ENCODE peak calls at places on chromosome 18, in seven cellular contexts. Z is H9, G is IMR-90, F is mesendoderm, U is trophoblast cell, N is H1, Q is mesenchymal stem cell. H is an unnamed sample.

GRCh38 chr18:60189840-60190239 is 182.7 kb downstream of the MC4R start:
- DNase-seq in F (no peak), N (no peak), G (no peak), U (peak; percentile 25), Z (no peak), Q (no peak), H (no peak)

GRCh38 chr18:74596959-74597661 is 560 bp upstream of the ZNF407 start:
- DNase-seq in U (peak; percentile 56), F (peak; percentile 79), Q (peak; percentile 84), G (peak; percentile 62), Z (no peak), N (no peak), H (no peak)

GRCh38 chr18:4017479-4017878 is 437.6 kb downstream of the DLGAP1 start:
- DNase-seq in Q (peak; percentile 3), Z (peak; percentile 65), F (peak; percentile 85), G (peak; percentile 2), U (no peak), N (peak; percentile 46), H (no peak)

GRCh38 chr18:79915161-79916127 is 36.0 kb downstream of the SLC66A2 start:
- DNase-seq in G (no peak), U (no peak), Q (no peak), F (no peak), Z (peak; percentile 39), N (no peak), H (no peak)

GRCh38 chr18:28132084-28132483 is 44.8 kb downstream of the CDH2 start:
- DNase-seq in N (no peak), F (peak; percentile 62), G (no peak), Z (no peak), U (no peak), Q (peak; percentile 29), H (no peak)

GRCh38 chr18:23864620-23865019 is 149.9 kb upstream of the TTC39C start:
- DNase-seq in U (peak; percentile 33), F (no peak), G (no peak), Z (no peak), N (no peak), Q (no peak), H (no peak)

GRCh38 chr18:57854726-57855125 is 51.6 kb upstream of the ATP8B1 start:
- DNase-seq in N (no peak), Z (no peak), Q (no peak), F (no peak), U (no peak), G (peak; percentile 22), H (no peak)

GRCh38 chr18:6629635-6630140 is 99.8 kb upstream of the ARHGAP28 start:
- DNase-seq in Q (no peak), F (no peak), G (peak; percentile 88), Z (no peak), U (peak; percentile 82), N (no peak), H (no peak)

GRCh38 chr18:67417864-67418523 is 98.5 kb downstream of the DSEL start:
- DNase-seq in N (no peak), U (peak; percentile 75), F (no peak), Z (no peak), G (peak; percentile 57), Q (peak; percentile 82), H (no peak)

GRCh38 chr18:22267697-22268096 is 98.3 kb downstream of the GATA6 start:
- DNase-seq in N (no peak), F (no peak), Q (no peak), Z (no peak), U (no peak), G (no peak), H (no peak)

GRCh38 chr18:9362869-9363268 is 28.3 kb downstream of the TWSG1 start:
- DNase-seq in N (no peak), U (peak; percentile 49), F (peak; percentile 74), Q (no peak), G (no peak), Z (no peak), H (no peak)

GRCh38 chr18:5868218-5868904 is 27.0 kb downstream of the TMEM200C start:
- DNase-seq in F (peak; percentile 90), Q (peak; percentile 78), N (no peak), G (peak; percentile 88), U (peak; percentile 97), Z (peak; percentile 78), H (peak; percentile 83)

GRCh38 chr18:24111936-24112335 is 26.9 kb upstream of the CABYR start:
- DNase-seq in F (peak; percentile 30), Z (no peak), U (no peak), Q (no peak), G (no peak), N (no peak), H (no peak)

GRCh38 chr18:32851936-32852335 is 79.1 kb upstream of the KLHL14 start:
- DNase-seq in Q (peak; percentile 47), G (no peak), U (no peak), F (no peak), N (no peak), Z (no peak), H (no peak)

GRCh38 chr18:21575656-21576055 is 24.8 kb downstream of the ESCO1 start:
- DNase-seq in F (no peak), Z (no peak), G (no peak), Q (no peak), N (no peak), U (no peak), H (no peak)

GRCh38 chr18:68833756-68834155 is 35.9 kb downstream of the CCDC102B start:
- DNase-seq in F (no peak), N (no peak), G (no peak), U (no peak), Q (no peak), Z (no peak), H (no peak)

GRCh38 chr18:41457730-41458129 is 497.3 kb upstream of the PIK3C3 start:
- DNase-seq in U (no peak), N (no peak), Z (no peak), G (no peak), Q (no peak), F (no peak), H (no peak)

GRCh38 chr18:3186678-3187658 is 32.8 kb downstream of the MYOM1 start:
- DNase-seq in N (no peak), U (peak; percentile 66), Q (no peak), Z (no peak), G (no peak), F (peak; percentile 11), H (no peak)

GRCh38 chr18:24270937-24271380 is 126.7 kb downstream of the OSBPL1A start:
- DNase-seq in F (peak; percentile 56), Q (peak; percentile 47), Z (no peak), N (no peak), G (peak; percentile 63), U (peak; percentile 25), H (peak; percentile 32)

GRCh38 chr18:5582054-5582453 is 38.3 kb upstream of the EPB41L3 start:
- DNase-seq in U (no peak), F (peak; percentile 84), Q (no peak), Z (peak; percentile 66), G (peak; percentile 68), N (no peak), H (peak; percentile 36)

GRCh38 chr18:68779169-68779568 is 18.7 kb upstream of the CCDC102B start:
- DNase-seq in Q (peak; percentile 80), U (peak; percentile 90), F (no peak), G (peak; percentile 83), N (no peak), Z (no peak), H (no peak)

DNA sequence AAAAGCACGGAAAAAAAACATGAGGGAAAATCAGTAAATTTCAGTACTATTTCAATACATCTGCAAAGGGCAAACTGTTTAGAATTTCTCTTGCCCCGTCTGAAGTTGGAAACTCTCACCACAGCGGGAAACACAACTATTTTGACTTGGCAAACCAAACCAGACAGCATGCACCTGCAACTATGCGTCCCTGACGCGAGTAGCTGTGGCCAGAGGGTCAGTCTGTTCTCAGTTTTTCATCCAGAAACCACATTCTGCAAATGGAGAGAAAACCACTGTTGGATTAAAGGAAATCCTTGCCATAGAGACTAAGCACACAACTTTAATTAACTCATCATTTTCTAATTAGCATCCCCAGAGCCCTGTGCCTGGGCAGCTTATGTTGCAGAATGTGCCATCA is 415.7 kb upstream of the TCF4 start:
- DNase-seq in U (no peak), N (no peak), F (no peak), G (no peak), Q (no peak), Z (no peak), H (no peak)
- H2BK5ac ChIP-seq in U (no peak overlapping the region), N (no peak overlapping the region), F (no peak overlapping the region), G (no peak overlapping the region), Q (no peak overlapping the region), Z (no peak overlapping the region), H (no peak overlapping the region)

GRCh38 chr18:43393174-43393573 is 115.9 kb upstream of the SYT4 start:
- DNase-seq in Q (no peak), U (no peak), Z (no peak), N (no peak), F (no peak), G (no peak), H (no peak)

GRCh38 chr18:43396266-43396665 is 119.0 kb upstream of the SYT4 start:
- DNase-seq in Q (peak; percentile 50), G (no peak), F (peak; percentile 51), N (no peak), U (peak; percentile 51), Z (no peak), H (peak; percentile 20)

DNA sequence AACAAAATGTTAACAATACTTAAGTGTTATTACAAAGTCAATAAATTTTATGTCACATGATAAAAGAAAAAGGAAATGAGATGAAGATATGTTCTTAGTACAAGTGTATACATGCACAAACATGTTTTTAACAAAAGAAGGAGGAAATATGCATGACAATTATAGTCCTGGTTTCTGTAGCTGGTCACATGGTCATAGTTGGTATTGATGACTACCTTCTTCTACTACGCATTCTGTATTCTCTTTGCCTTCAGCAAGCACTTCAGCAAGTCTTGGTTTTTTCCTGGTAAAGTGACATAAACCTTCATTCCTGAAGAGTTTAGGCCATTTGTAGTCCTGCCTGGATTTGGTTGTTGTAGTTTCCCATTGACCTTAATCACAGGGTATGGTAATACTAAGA is 121.3 kb upstream of the SYT4 start:
- DNase-seq in Z (no peak), F (no peak), N (no peak), G (no peak), Q (no peak), U (peak; percentile 14), H (no peak)
- H4K8ac ChIP-seq in Z (no peak overlapping the region), F (no peak overlapping the region), N (no peak overlapping the region), G (no peak overlapping the region), Q (no peak overlapping the region), U (no peak overlapping the region), H (no peak overlapping the region)

DNA sequence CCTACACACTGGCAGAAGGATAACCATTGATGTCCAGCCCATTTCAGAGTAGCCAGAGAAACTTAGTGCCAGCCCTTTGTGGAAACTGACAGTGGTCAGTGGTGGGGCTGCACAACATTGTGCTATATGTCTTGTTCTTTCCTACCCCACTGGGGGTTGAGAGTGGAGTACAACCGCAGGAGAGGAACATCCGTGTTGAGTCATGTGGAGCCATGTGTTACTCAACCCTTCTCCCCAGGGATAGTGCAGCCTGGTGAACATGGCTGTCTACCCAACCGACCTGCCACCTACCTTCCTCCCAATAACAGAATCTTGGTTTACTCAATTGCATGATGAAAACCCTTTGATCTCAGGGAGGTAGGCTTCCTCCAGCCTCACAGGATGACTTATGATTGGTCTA is 65.3 kb upstream of the MAPK4 start:
- DNase-seq in U (no peak), N (no peak), Q (no peak), Z (no peak), F (no peak), G (no peak), H (no peak)
- H2BK5ac ChIP-seq in U (no peak overlapping the region), N (no peak overlapping the region), Q (no peak overlapping the region), Z (no peak overlapping the region), F (no peak overlapping the region), G (no peak overlapping the region), H (no peak overlapping the region)

DNA sequence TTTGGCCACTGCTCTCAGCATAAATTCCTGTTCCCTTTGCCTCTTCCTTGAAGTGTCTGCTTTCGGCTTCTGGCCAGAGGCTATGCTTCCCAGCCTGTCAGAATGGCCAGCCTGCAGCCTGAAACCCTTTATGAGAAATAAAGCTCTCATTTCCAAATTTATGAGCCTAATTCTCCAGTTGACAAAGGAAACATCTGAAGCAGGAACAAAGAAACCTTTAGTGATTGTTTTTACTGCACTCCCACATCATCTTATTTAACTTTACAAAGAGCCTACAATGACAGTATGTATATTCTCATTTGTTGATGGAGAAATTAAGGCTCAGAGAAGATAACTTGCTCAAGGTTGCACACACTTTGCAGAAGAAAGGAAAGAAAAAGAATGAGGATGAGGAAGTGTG is 271.0 kb upstream of the CELF4 start:
- DNase-seq in F (no peak), Q (no peak), G (no peak), U (no peak), N (no peak), Z (no peak), H (no peak)
- H4K8ac ChIP-seq in F (no peak overlapping the region), Q (no peak overlapping the region), G (no peak overlapping the region), U (no peak overlapping the region), N (no peak overlapping the region), Z (no peak overlapping the region), H (no peak overlapping the region)

H was measured in neuronal stem cell.